ENCODE peak calls at places on chromosomes 11 and 22, in six cellular contexts. V is IMR-90, S is mesenchymal stem cell, U is trophoblast cell, O is H9, G is mesendoderm. W is an unnamed sample.

GRCh38 chr22:37303821-37304274 is 21.5 kb downstream of the CYTH4 start:
- DNase-seq in V (peak; percentile 95), S (peak; percentile 95), U (peak; percentile 42), O (no peak), G (no peak), W (no peak)

GRCh38 chr22:49772692-49773091 is 55.0 kb downstream of the BRD1 start:
- DNase-seq in V (no peak), S (no peak), U (no peak), O (no peak), G (no peak), W (no peak)

GRCh38 chr11:118924591-118925585 is 838 bp downstream of the BCL9L start:
- DNase-seq in V (peak; percentile 33), S (peak; percentile 60), U (no peak), O (peak; percentile 71), G (peak; percentile 78), W (no peak)

GRCh38 chr11:1875093-1875785 is 16.5 kb downstream of the PRR33 start:
- DNase-seq in V (no peak), S (no peak), U (no peak), O (no peak), G (no peak), W (no peak)

GRCh38 chr22:45296628-45297297 is 12.0 kb downstream of the UPK3A start:
- DNase-seq in V (no peak), S (no peak), U (no peak), O (no peak), G (no peak), W (no peak)

GRCh38 chr22:44080936-44081853 is 57.1 kb downstream of the PARVB start:
- DNase-seq in V (peak; percentile 68), S (peak; percentile 68), U (peak; percentile 28), O (peak; percentile 81), G (peak; percentile 77), W (peak; percentile 84)

GRCh38 chr11:87600938-87601337 is 563.2 kb downstream of the TMEM135 start:
- DNase-seq in V (no peak), S (no peak), U (no peak), O (no peak), G (no peak), W (no peak)

GRCh38 chr22:20494978-20495860 is at the start of gene KLHL22:
- DNase-seq in V (peak; percentile 26), S (peak; percentile 53), U (no peak), O (peak; percentile 38), G (peak; percentile 41), W (peak; percentile 21)

GRCh38 chr11:36622431-36623136 is 24.5 kb upstream of the RAG2 start:
- DNase-seq in V (peak; percentile 36), S (peak; percentile 35), U (no peak), O (no peak), G (no peak), W (no peak)

GRCh38 chr11:8962827-8963226 is 1.4 kb downstream of the TMEM9B start:
- DNase-seq in V (no peak), S (no peak), U (no peak), O (no peak), G (no peak), W (no peak)

GRCh38 chr11:45265963-45266692 is 20.0 kb downstream of the SYT13 start:
- DNase-seq in V (no peak), S (no peak), U (no peak), O (no peak), G (no peak), W (no peak)

GRCh38 chr11:13278620-13279486 is 1.3 kb downstream of the BMAL1 start:
- DNase-seq in V (no peak), S (peak; percentile 19), U (peak; percentile 46), O (no peak), G (peak; percentile 50), W (no peak)

GRCh38 chr11:61484541-61484940 is 24.0 kb upstream of the LRRC10B start:
- DNase-seq in V (no peak), S (no peak), U (no peak), O (no peak), G (no peak), W (no peak)

GRCh38 chr22:33372875-33373274 is 314.7 kb upstream of the SYN3 start:
- DNase-seq in V (no peak), S (no peak), U (no peak), O (no peak), G (no peak), W (no peak)

GRCh38 chr11:19306570-19306969 is 65.8 kb upstream of the E2F8 start:
- DNase-seq in V (no peak), S (no peak), U (no peak), O (no peak), G (no peak), W (no peak)

GRCh38 chr22:43826142-43827093 is 14.3 kb upstream of the EFCAB6 start:
- DNase-seq in V (peak; percentile 81), S (peak; percentile 31), U (no peak), O (peak; percentile 21), G (no peak), W (no peak)

GRCh38 chr22:19289475-19290161 is 1.9 kb downstream of the CLTCL1 start:
- DNase-seq in V (peak; percentile 81), S (peak; percentile 85), U (no peak), O (no peak), G (no peak), W (no peak)

GRCh38 chr22:44088976-44089570 is 65.0 kb downstream of the PARVB start:
- DNase-seq in V (peak; percentile 22), S (no peak), U (no peak), O (no peak), G (no peak), W (no peak)

GRCh38 chr22:31122532-31123291 is at the start of gene INPP5J:
- DNase-seq in V (peak; percentile 50), S (peak; percentile 67), U (no peak), O (peak; percentile 54), G (peak; percentile 66), W (no peak)

GRCh38 chr22:40178417-40179409 is 988 bp downstream of the TNRC6B start:
- DNase-seq in V (peak; percentile 57), S (peak; percentile 81), U (no peak), O (peak; percentile 37), G (peak; percentile 94), W (peak; percentile 62)

GRCh38 chr22:40175571-40176105 is 2.1 kb upstream of the TNRC6B start:
- DNase-seq in V (no peak), S (peak; percentile 20), U (no peak), O (no peak), G (no peak), W (no peak)

GRCh38 chr22:40179535-40179934 is 1.8 kb downstream of the TNRC6B start:
- DNase-seq in V (no peak), S (no peak), U (no peak), O (no peak), G (peak; percentile 41), W (no peak)

GRCh38 chr22:40176921-40177737 is 596 bp upstream of the TNRC6B start:
- DNase-seq in V (peak; percentile 71), S (peak; percentile 77), U (peak; percentile 14), O (peak; percentile 76), G (peak; percentile 90), W (no peak)

GRCh38 chr22:40177738-40178416 is at the start of gene TNRC6B:
- DNase-seq in V (peak; percentile 98), S (peak; percentile 99), U (peak; percentile 83), O (peak; percentile 86), G (peak; percentile 100), W (peak; percentile 89)
- H2BK5ac ChIP-seq in V (peak within 1 kb of the TSS; percentile 96), S (peak within 1 kb of the TSS; percentile 83), U (peak within 1 kb of the TSS; percentile 46), O (peak within 1 kb of the TSS; percentile 73), G (peak within 1 kb of the TSS; percentile 69), W (no peak within 1 kb of the TSS)

GRCh38 chr11:66905631-66906030 is 48.8 kb downstream of the LRFN4 start:
- DNase-seq in V (no peak), S (no peak), U (no peak), O (no peak), G (no peak), W (no peak)
- H2BK5ac ChIP-seq in V (no peak overlapping the region), S (no peak overlapping the region), U (no peak overlapping the region), O (no peak overlapping the region), G (no peak overlapping the region), W (peak overlapping the region; percentile 29)

DNA sequence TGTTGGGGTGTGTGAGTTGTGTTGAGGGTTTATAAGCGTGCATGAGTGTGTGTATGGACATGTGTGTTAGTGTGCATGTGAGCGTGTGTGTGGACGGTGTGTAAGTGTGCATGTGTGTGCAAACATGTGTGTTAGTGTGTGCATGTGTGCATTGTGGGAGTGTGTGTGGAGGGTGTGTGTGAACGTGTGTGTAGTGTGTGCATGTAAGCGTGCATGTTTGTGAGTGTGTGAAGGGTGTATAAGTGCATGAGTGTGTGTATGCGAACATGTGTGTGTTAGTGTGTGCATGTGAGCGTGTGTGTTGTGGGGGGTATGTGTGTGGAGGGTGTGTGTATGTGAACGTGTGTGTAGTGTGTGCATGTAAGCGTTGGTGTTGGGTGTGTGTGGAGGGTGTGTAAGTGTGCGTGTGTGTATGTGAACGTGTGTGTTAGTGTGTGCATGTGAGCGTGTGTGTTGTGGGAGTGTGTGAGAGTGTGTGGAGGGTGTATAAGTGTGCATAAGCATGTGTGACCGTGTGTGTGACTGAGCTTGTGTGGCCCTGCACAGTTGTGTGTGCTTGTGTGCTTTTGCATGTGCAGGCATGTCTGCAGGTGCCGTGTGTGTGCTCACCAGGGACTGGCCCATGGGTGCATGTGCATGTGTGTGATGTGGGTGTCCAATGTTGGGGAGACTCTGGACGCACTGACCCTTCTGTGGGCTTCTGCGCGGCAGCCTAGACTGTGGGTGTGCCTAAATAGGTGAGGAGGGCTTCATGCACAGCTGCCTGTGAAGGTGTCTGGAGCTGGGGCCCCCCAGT is 866.2 kb downstream of the TBC1D22A start:
- DNase-seq in V (no peak), S (no peak), U (no peak), O (peak; percentile 1), G (no peak), W (no peak)
- H2BK5ac ChIP-seq in V (peak overlapping the region; percentile 35), S (no peak overlapping the region), U (no peak overlapping the region), O (no peak overlapping the region), G (peak overlapping the region; percentile 2), W (no peak overlapping the region)

DNA sequence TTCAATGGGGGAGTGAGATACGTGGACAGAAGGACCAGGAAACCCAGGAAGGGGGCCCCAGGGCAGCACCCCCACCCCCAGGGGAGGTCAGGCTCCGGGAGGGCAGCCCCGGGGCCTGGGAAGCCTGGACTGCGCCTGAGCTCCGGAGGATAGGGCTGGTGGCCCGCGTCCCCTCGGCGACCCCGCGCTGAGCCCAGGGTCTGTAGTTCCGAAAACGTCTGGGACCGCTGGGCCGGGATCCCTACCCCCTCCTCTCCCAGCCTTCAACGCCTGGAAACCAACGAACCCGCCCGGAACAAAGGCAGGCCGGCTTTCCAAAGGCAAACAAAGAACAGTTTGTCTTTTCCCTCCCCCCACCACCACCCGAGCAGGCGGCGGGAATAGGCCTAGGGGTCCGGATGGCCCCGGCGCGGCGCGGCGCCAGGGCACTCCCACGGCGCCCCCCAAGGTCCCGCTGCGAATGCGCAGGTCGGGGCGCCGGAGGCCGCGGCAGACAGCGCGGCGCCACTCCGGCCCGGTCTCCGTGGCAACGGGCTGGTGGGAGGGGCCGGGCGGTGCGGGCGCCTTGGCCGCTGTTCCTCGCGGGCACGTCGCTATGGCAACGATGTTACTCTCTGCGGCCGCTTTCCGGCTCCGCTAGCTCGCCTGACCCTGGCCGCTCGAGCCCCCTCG is 58.5 kb downstream of the IGLL1 start:
- DNase-seq in V (peak; percentile 75), S (peak; percentile 95), U (peak; percentile 94), O (peak; percentile 92), G (peak; percentile 98), W (peak; percentile 93)
- H2BK5ac ChIP-seq in V (peak overlapping the region; percentile 17), S (no peak overlapping the region), U (peak overlapping the region; percentile 99), O (no peak overlapping the region), G (peak overlapping the region; percentile 100), W (peak overlapping the region; percentile 97)

GRCh38 chr11:560305-561147 is at the start of the genes LMNTD2 and RASSF7:
- DNase-seq in V (peak; percentile 70), S (peak; percentile 82), U (peak; percentile 93), O (peak; percentile 93), G (peak; percentile 93), W (peak; percentile 91)
- H2BK5ac ChIP-seq in V (peak within 1 kb of the TSS; percentile 31), S (peak within 1 kb of the TSS; percentile 92), U (peak within 1 kb of the TSS; percentile 86), O (no peak within 1 kb of the TSS), G (no peak within 1 kb of the TSS), W (peak within 1 kb of the TSS; percentile 93)